ENCODE peak calls at places on chromosome 21, in four cellular contexts. F is GM12878, I is H1, B is HepG2. R is an unnamed sample.

GRCh38 chr21:40769231-40769630 is 77.7 kb downstream of the DSCAM start:
- DNase-seq in F (no peak), I (no peak), B (no peak), R (no peak)

GRCh38 chr21:34004013-34004938 is 69.1 kb upstream of the MRPS6 start:
- DNase-seq in F (no peak), I (no peak), B (no peak), R (no peak)

GRCh38 chr21:41322496-41323382 is 6.1 kb downstream of the FAM3B start:
- DNase-seq in I (no peak), B (peak), F (no peak), R (no peak)

GRCh38 chr21:26795866-26796329 is 49.3 kb downstream of the ADAMTS1 start:
- DNase-seq in I (no peak), B (no peak), F (no peak), R (peak)

GRCh38 chr21:9755611-9756010 is 765.8 kb upstream of the TPTE start:
- DNase-seq in B (no peak), F (no peak), I (no peak), R (no peak)

GRCh38 chr21:34147835-34148804 is 74.7 kb downstream of the MRPS6 start:
- DNase-seq in F (no peak), B (no peak), I (no peak), R (no peak)

GRCh38 chr21:27061783-27062182 is 94.9 kb upstream of the ADAMTS5 start:
- DNase-seq in I (no peak), F (no peak), B (no peak), R (no peak)

GRCh38 chr21:25569084-25569483 is 38.2 kb downstream of the MRPL39 start:
- DNase-seq in I (no peak), B (no peak), F (no peak), R (no peak)

GRCh38 chr21:32544697-32545096 is 40.6 kb downstream of the TCP10L start:
- DNase-seq in F (no peak), B (no peak), I (no peak), R (no peak)

GRCh38 chr21:46393941-46394818 is 64.5 kb upstream of the DIP2A start:
- DNase-seq in F (no peak), I (no peak), B (peak), R (peak)

GRCh38 chr21:46639489-46640386 is 4.3 kb downstream of the PRMT2 start:
- DNase-seq in F (no peak), B (peak), I (no peak), R (peak)

GRCh38 chr21:33895356-33895755 is 20.2 kb downstream of the ATP5PO start:
- DNase-seq in B (no peak), I (no peak), F (no peak), R (no peak)

GRCh38 chr21:37907076-37907475 is 9.2 kb downstream of the KCNJ6 start:
- DNase-seq in B (no peak), I (no peak), F (no peak), R (no peak)

GRCh38 chr21:34133392-34133791 is 60.0 kb downstream of the MRPS6 start:
- DNase-seq in F (no peak), I (no peak), B (no peak), R (no peak)

GRCh38 chr21:38912789-38913119 is 107.0 kb downstream of the ETS2 start:
- DNase-seq in B (no peak), F (no peak), I (no peak), R (no peak)

GRCh38 chr21:38914071-38914491 is 108.4 kb downstream of the ETS2 start:
- DNase-seq in I (no peak), B (no peak), F (no peak), R (no peak)

GRCh38 chr21:38912355-38912619 is 106.6 kb downstream of the ETS2 start:
- DNase-seq in I (no peak), F (no peak), B (no peak), R (no peak)

GRCh38 chr21:38914531-38915385 is 109.0 kb downstream of the ETS2 start:
- DNase-seq in B (peak), F (no peak), I (peak), R (no peak)

GRCh38 chr21:38913120-38913975 is 107.6 kb downstream of the ETS2 start:
- DNase-seq in F (no peak), B (no peak), I (peak), R (peak)
- TF ChIP-seq TCF12 in F (no peak), B (no peak), I (no peak), R (no peak)

GRCh38 chr21:42652527-42653491 is 612 bp upstream of the PDE9A start:
- DNase-seq in B (peak), F (no peak), I (peak), R (peak)
- TF ChIP-seq CTCF in B (peak), F (no peak), I (no peak), R (peak)

GRCh38 chr21:35414511-35415139 is 365.5 kb upstream of the RUNX1 start:
- DNase-seq in I (no peak), F (no peak), B (no peak), R (no peak)
- TF ChIP-seq TCF12 in I (no peak), F (no peak), B (no peak), R (no peak)

DNA sequence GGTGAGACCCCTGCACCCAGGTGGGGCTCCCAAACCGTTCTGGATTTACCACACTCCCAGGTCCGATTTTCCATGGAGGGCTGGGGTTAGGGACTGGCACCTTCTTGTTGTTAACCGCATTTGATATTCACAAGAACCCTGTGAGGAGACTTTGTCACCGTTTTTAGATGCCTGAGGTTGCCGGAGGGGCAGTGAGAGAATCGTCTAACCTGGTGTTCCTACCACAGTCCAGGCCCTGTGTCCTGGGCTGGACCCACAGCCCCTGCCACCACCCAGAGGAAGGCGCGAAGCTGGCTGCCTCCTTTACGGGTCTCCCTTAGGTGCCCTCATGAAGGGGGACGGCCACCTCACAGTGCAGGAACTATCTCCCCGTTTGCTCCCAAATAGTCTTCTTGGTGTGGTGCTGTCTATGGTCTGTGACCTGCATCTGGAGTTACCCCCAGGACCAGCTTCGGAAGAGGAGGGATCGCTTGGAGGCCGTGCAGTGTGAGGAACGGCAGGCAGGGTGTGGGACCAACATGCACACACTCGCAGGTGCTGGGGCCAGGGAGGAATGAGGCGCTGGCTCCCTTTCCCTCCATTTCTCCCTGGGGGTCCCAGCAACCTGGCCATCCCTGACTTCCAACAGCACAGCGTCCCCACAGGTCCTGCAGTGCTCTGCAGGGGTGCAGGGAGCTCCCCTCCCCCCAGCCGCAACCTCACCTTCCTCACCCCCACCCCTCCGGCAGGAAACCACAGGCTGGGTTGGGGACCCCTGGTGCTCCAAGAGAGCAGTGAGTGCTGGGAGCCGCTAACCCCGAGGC is 7.0 kb downstream of the SIM2 start:
- DNase-seq in I (peak), B (no peak), F (no peak), R (peak)
- TF ChIP-seq CTCF in I (no peak), B (no peak), F (peak), R (peak)

DNA sequence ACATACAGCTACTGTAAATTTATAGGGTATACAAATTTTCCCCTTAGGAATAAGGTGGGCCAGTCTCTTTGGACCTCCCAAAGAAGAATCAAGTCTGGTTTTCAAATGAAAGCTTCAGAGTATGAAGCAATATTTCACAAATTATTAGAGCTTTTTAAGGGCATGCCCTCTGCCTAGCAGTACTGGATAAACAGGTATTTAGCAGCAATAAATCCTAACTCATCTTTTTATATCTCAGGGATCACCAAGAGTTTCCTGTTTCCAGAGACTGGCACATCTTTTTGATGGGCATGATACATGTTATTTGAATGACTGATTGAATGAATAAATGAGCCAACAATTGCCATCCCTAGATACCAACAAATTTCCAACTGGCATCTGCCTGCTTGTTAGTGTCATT is 190.4 kb downstream of the NRIP1 start:
- DNase-seq in B (no peak), I (no peak), F (no peak), R (no peak)
- TF ChIP-seq TCF12 in B (no peak), I (no peak), F (no peak), R (no peak)

GRCh38 chr21:39712976-39713375 is 32.0 kb upstream of the IGSF5 start:
- DNase-seq in I (no peak), B (peak), F (no peak), R (no peak)
- TF ChIP-seq CTCF in I (peak), B (no peak), F (no peak), R (no peak)

DNA sequence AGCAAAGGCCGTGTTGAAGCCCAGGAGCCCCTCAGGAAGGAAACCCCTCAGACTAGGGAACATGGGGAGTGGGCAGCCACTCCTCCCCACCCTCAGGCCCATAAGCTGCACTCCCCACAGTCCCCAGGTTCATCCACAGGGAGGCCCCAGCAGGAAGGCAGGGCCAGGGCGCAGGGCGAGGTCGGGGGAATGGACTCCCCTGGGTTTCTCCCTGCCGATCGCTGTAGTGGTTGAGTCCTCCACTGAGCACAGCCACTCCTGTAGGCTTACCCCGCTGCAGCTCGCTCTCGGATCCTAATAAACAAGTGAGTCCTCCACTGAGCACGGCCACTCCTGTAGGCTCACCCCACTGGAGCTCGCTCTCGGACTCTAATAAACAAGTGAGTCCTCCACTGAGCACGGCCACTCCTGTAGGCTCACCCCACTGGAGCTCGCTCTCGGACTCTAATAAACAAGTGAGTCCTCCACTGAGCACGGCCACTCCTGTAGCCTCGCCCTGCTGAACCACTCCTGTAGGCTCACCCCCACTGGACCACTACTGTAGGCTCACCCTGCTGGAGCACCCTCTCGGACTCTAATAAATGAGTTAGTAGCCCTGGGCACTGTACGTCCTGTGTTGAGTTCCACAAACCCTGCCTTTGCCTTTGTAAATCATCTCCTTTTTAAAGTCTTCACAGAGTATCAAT is 16.2 kb upstream of the COL18A1 start:
- DNase-seq in F (no peak), I (no peak), B (no peak), R (no peak)
- TF ChIP-seq TCF12 in F (no peak), I (no peak), B (no peak), R (no peak)

DNA sequence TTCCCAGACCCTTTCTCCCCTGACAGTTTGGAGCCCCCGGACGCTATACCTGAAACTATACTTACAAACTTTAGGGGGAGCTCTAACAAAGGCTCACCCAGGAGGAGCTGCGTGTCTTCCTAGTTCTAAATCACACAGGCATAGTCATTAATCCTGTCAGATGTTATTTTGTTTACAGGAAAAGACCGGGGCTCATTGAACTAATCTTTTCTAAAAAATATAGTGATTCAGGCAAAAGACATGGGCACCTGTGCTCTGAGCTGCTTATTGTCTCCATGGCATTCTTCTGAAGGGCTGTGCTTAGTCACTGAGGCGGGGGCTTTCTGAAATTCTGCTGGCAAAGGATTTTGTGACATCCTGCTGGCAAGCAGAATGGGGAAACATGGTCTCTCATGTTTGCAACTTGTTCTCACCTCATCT is 1577.0 kb downstream of the NCAM2 start:
- DNase-seq in F (no peak), I (peak), B (no peak), R (peak)
- TF ChIP-seq CTCF in F (no peak), I (no peak), B (no peak), R (peak)